ENCODE peak calls at places on chromosome 17, in four cellular contexts. F is Peyer's patch, K is H9, A is GM23338. M is an unnamed sample. For H3K4me1, the result is how much of the 10 kb centered on the place peaks cover.

GRCh38 chr17:37516131-37516561 is 26.5 kb downstream of the DUSP14 start:
- DNase-seq in F (no peak), K (no peak), A (no peak), M (no peak)

GRCh38 chr17:59332890-59333377 is 1.5 kb downstream of the YPEL2 start:
- DNase-seq in A (no peak), F (peak), K (no peak), M (peak)

GRCh38 chr17:68621065-68621464 is 19.9 kb upstream of the FAM20A start:
- DNase-seq in A (no peak), F (no peak), K (no peak), M (no peak)

GRCh38 chr17:31753011-31753410 is 106.0 kb downstream of the COPRS start:
- DNase-seq in K (no peak), F (no peak), A (no peak), M (no peak)

GRCh38 chr17:57629470-57629869 is 115.6 kb downstream of the CCDC182 start:
- DNase-seq in A (no peak), F (peak), K (no peak), M (no peak)

GRCh38 chr17:50283246-50283645 is 9.0 kb downstream of the TMEM92 start:
- DNase-seq in A (no peak), K (no peak), F (no peak), M (no peak)

GRCh38 chr17:81150379-81151038 is 14.8 kb upstream of the PVALEF start:
- DNase-seq in K (no peak), F (no peak), A (no peak), M (no peak)

GRCh38 chr17:8056976-8057625 is 18.2 kb downstream of the ALOX15B start:
- DNase-seq in K (no peak), F (no peak), A (no peak), M (peak)

GRCh38 chr17:60269417-60269816 is 119.6 kb downstream of the CA4 start:
- DNase-seq in A (no peak), K (no peak), F (no peak), M (no peak)

GRCh38 chr17:50133769-50134099 is 3.8 kb upstream of the SAMD14 start:
- DNase-seq in K (no peak), F (no peak), A (peak), M (no peak)

GRCh38 chr17:75508122-75508719 is 7.1 kb downstream of the CASKIN2 start:
- DNase-seq in A (no peak), K (no peak), F (no peak), M (no peak)

GRCh38 chr17:71948703-71949422 is 172.0 kb upstream of the SOX9 start:
- DNase-seq in K (no peak), A (no peak), F (no peak), M (no peak)

GRCh38 chr17:57107498-57108101 is 22.6 kb downstream of the AKAP1 start:
- DNase-seq in F (no peak), K (no peak), A (no peak), M (peak)

GRCh38 chr17:76182016-76182764 is 41.1 kb upstream of the FOXJ1 start:
- DNase-seq in A (peak), F (peak), K (peak), M (peak)

GRCh38 chr17:50326831-50327364 is 19.0 kb upstream of the XYLT2 start:
- DNase-seq in A (no peak), F (no peak), K (no peak), M (no peak)

GRCh38 chr17:75010683-75011406 is 1.6 kb upstream of the MRPL58 start:
- DNase-seq in K (peak), A (peak), F (no peak), M (peak)

GRCh38 chr17:10617120-10617505 is 40.0 kb downstream of the MYH3 start:
- DNase-seq in K (no peak), A (no peak), F (no peak), M (no peak)

GRCh38 chr17:63944736-63945499 is 12.8 kb upstream of the CD79B start:
- DNase-seq in A (no peak), F (no peak), K (no peak), M (no peak)

GRCh38 chr17:1628856-1629646 is 417 bp upstream of the SLC43A2 start:
- DNase-seq in K (peak), F (peak), A (peak), M (peak)

GRCh38 chr17:34254651-34255380 is at the start of gene CCL2:
- DNase-seq in F (peak), A (peak), K (peak), M (peak)

GRCh38 chr17:48486557-48486956 is 44.3 kb downstream of the HOXB1 start:
- DNase-seq in K (no peak), A (no peak), F (no peak), M (no peak)

GRCh38 chr17:67558740-67559380 is 158.9 kb upstream of the NOL11 start:
- DNase-seq in K (no peak), A (no peak), F (no peak), M (no peak)

GRCh38 chr17:47718634-47719405 is 14.2 kb upstream of the TBX21 start:
- DNase-seq in A (no peak), K (no peak), F (no peak), M (no peak)

GRCh38 chr17:70622382-70623260 is 453.3 kb downstream of the KCNJ2 start:
- DNase-seq in K (peak), A (peak), F (no peak), M (peak)

GRCh38 chr17:7548585-7549400 is at the start of gene TNFSF12:
- DNase-seq in K (peak), A (peak), F (peak), M (peak)

GRCh38 chr17:45641541-45641940 is 142.6 kb upstream of the CRHR1 start:
- DNase-seq in A (no peak), K (no peak), F (peak), M (no peak)

GRCh38 chr17:75191584-75191983 is 8.8 kb upstream of the SUMO2 start:
- DNase-seq in F (no peak), A (no peak), K (no peak), M (no peak)

GRCh38 chr17:5418858-5419355 is 555 bp downstream of the NUP88 start:
- DNase-seq in A (peak), F (peak), K (no peak), M (peak)

GRCh38 chr17:78986048-78986648 is 6.4 kb upstream of the LGALS3BP start:
- DNase-seq in F (no peak), K (no peak), A (no peak), M (peak)

GRCh38 chr17:79987187-79987889 is 48.3 kb downstream of the TBC1D16 start:
- DNase-seq in F (no peak), A (peak), K (no peak), M (no peak)

GRCh38 chr17:79696159-79696982 is 34.4 kb upstream of the ENPP7 start:
- DNase-seq in A (no peak), K (no peak), F (no peak), M (no peak)

GRCh38 chr17:58344791-58345157 is 7.2 kb downstream of the SUPT4H1 start:
- DNase-seq in A (no peak), K (no peak), F (peak), M (no peak)

GRCh38 chr17:82239401-82239925 is 10.6 kb downstream of the SLC16A3 start:
- DNase-seq in F (no peak), K (no peak), A (no peak), M (no peak)
- H3K4me1 ChIP-seq in F (under half), K (under half), A (under half), M (half or more)

GRCh38 chr17:17089796-17090641 is 47.8 kb downstream of the MPRIP start:
- DNase-seq in A (no peak), F (no peak), K (no peak), M (no peak)
- H3K4me1 ChIP-seq in A (under half), F (under half), K (under half), M (under half)

DNA sequence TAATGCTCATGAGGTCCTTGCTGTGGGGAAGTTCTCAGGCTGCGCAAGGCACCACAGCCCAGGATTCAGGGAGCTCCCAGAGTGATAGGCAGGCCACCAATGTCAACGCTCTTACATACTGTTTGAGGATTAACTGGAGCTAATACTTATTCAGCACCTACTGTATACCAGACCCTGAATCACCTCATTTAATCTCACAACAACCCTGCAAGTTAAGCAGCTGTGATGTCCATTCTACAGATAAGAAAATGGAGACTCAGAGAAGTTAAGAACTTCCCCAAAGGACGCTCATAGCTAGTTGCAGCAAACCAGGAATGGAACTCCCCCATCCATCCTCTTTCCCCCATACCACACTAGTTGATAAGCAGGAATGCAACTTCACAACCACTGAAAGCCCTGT is 25.5 kb upstream of the CCR7 start:
- DNase-seq in A (no peak), K (no peak), F (no peak), M (no peak)
- H3K4me1 ChIP-seq in A (under half), K (under half), F (under half), M (under half)

DNA sequence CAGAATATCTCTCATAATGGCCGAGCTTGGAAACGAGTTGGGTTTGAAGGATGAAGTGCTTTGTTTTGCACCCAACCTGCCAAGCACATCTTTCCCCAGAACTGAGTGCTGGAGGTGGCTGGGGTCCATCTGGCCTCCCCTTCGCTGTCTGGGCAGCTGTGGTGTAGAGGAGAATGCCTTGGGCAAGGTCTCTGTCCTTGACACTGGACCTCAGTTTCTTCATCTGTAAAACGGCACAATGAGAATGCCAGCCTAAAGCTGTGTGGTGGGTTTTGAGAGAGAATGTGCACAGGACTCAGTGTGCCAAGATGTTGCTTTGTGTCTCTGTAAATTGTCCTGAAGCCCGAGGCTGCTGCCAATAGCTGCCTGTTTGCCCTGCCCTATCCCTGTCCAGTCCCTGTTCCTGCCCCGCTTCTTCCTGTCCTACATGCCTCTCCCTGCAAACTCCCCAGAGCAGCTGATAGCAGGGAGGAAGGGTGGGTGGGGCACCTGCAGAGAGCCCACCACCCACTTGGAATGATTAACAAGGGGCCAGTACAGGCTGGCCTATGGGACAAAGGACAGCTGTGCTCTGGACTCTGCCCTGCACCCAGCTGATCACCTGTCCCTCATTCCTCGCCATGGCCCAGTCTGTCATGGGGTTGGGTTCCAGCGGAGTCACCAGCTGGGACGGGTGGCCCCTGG is 15.3 kb downstream of the LASP1 start:
- DNase-seq in K (peak), A (no peak), F (no peak), M (no peak)
- H3K4me1 ChIP-seq in K (under half), A (half or more), F (half or more), M (half or more)

GRCh38 chr17:32859857-32860525 is 16.9 kb downstream of the MYO1D start:
- DNase-seq in A (no peak), K (no peak), F (no peak), M (no peak)
- H3K4me1 ChIP-seq in A (under half), K (under half), F (under half), M (under half)

GRCh38 chr17:3401786-3402185 is 3.6 kb upstream of the OR1E1 start:
- DNase-seq in F (no peak), K (no peak), A (no peak), M (no peak)
- H3K4me1 ChIP-seq in F (under half), K (under half), A (under half), M (under half)

GRCh38 chr17:19002805-19003542 is 1.6 kb downstream of the FAM83G start:
- DNase-seq in A (no peak), F (no peak), K (no peak), M (no peak)

GRCh38 chr17:19003543-19003965 is 1.0 kb downstream of the FAM83G start:
- DNase-seq in K (no peak), A (peak), F (no peak), M (no peak)

GRCh38 chr17:19000531-19001011 is 4.0 kb downstream of the FAM83G start:
- DNase-seq in A (no peak), F (no peak), K (no peak), M (peak)

GRCh38 chr17:19003966-19004600 is 481 bp downstream of the FAM83G start:
- DNase-seq in K (peak), A (peak), F (peak), M (peak)

GRCh38 chr17:19002191-19002590 is 2.4 kb downstream of the FAM83G start:
- DNase-seq in K (no peak), A (no peak), F (no peak), M (no peak)
- H3K4me1 ChIP-seq in K (under half), A (under half), F (under half), M (half or more)

M was measured in stomach.